ENCODE peak calls at places on chromosomes 6 and 20, in eight cellular contexts. M, T, J, S, H, R, A and K are unnamed samples.

GRCh38 chr6:40011844-40012243 is 77.6 kb upstream of the MOCS1 start:
- DNase-seq in M (no peak), T (no peak), J (no peak), S (no peak), H (no peak), R (no peak), A (no peak), K (no peak)

GRCh38 chr6:20542927-20543602 is 8.8 kb downstream of the CDKAL1 start:
- DNase-seq in M (peak; percentile 62), T (no peak), J (no peak), S (no peak), H (peak; percentile 43), R (no peak), A (peak; percentile 57), K (peak; percentile 88)

GRCh38 chr6:163850874-163851273 is 436.4 kb downstream of the QKI start:
- DNase-seq in M (no peak), T (no peak), J (no peak), S (no peak), H (no peak), R (no peak), A (no peak), K (no peak)

GRCh38 chr20:9985773-9986172 is 49.0 kb upstream of the ANKEF1 start:
- DNase-seq in M (no peak), T (no peak), J (no peak), S (no peak), H (no peak), R (no peak), A (no peak), K (peak; percentile 48)

GRCh38 chr20:17525132-17525531 is 6.0 kb downstream of the BFSP1 start:
- DNase-seq in M (no peak), T (no peak), J (no peak), S (no peak), H (no peak), R (no peak), A (no peak), K (no peak)

GRCh38 chr6:154292855-154293519 is 63.6 kb downstream of the IPCEF1 start:
- DNase-seq in M (no peak), T (no peak), J (no peak), S (no peak), H (peak; percentile 68), R (no peak), A (peak; percentile 60), K (peak; percentile 54)

GRCh38 chr20:5550738-5551529 is 199.3 kb upstream of the SHLD1 start:
- DNase-seq in M (no peak), T (no peak), J (no peak), S (no peak), H (no peak), R (no peak), A (no peak), K (no peak)

GRCh38 chr6:38715016-38715809 is at the start of gene DNAH8:
- DNase-seq in M (no peak), T (no peak), J (peak; percentile 82), S (no peak), H (no peak), R (no peak), A (no peak), K (no peak)

GRCh38 chr6:19297880-19298279 is 539.3 kb upstream of the ID4 start:
- DNase-seq in M (no peak), T (no peak), J (no peak), S (no peak), H (no peak), R (no peak), A (no peak), K (no peak)

GRCh38 chr6:146543940-146544661 is 468 bp downstream of the RAB32 start:
- DNase-seq in M (peak; percentile 13), T (peak; percentile 39), J (peak; percentile 88), S (peak; percentile 67), H (no peak), R (peak; percentile 83), A (no peak), K (peak; percentile 49)

GRCh38 chr20:35039146-35039545 is 53.5 kb downstream of the TRPC4AP start:
- DNase-seq in M (no peak), T (no peak), J (no peak), S (peak; percentile 71), H (no peak), R (no peak), A (no peak), K (no peak)

GRCh38 chr20:44414808-44415207 is 59.3 kb downstream of the HNF4A start:
- DNase-seq in M (no peak), T (no peak), J (no peak), S (no peak), H (no peak), R (no peak), A (no peak), K (no peak)

DNA sequence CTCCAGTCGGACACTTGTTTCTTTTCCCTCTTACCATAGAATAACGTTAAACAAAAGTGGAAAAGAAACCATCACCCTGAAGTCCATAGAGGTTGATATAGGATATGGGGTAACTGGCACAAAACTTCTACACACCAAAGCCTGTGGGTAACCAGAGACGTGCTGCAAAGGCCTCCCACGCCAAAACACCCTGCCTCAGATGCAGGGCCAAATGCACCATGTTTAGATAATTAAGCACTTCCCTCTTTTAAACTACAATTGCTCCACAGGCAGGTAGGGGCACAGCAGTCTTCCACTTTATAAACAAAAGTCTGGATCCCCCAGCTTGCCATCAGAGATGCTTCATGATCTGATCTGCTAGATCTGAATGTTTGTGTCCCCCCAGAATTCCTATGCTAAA is 10.4 kb downstream of the CLIC5 start:
- DNase-seq in M (no peak), T (no peak), J (no peak), S (no peak), H (no peak), R (no peak), A (no peak), K (no peak)
- TF ChIP-seq CTCF in M (no peak), T (no peak), J (no peak), S (no peak), H (no peak), R (no peak), A (no peak), K (no peak)

GRCh38 chr6:112189494-112189893 is 64.9 kb downstream of the LAMA4 start:
- DNase-seq in M (no peak), T (peak; percentile 74), J (no peak), S (no peak), H (no peak), R (no peak), A (no peak), K (peak; percentile 93)
- H3K4me3 ChIP-seq in M (no peak overlapping the region), T (no peak overlapping the region), J (no peak overlapping the region), S (no peak overlapping the region), H (no peak overlapping the region), R (no peak overlapping the region), A (no peak overlapping the region), K (no peak overlapping the region)

GRCh38 chr6:125546827-125547226 is 202.6 kb upstream of the HEY2 start:
- DNase-seq in M (no peak), T (no peak), J (no peak), S (no peak), H (no peak), R (peak; percentile 77), A (peak; percentile 2), K (peak; percentile 7)
- TF ChIP-seq CTCF in M (no peak), T (no peak), J (no peak), S (no peak), H (no peak), R (peak; percentile 23), A (no peak), K (no peak)

GRCh38 chr6:158813032-158813431 is 6.1 kb downstream of the EZR start:
- DNase-seq in M (no peak), T (peak; percentile 3), J (no peak), S (no peak), H (no peak), R (no peak), A (no peak), K (no peak)

GRCh38 chr6:158815379-158815724 is 3.8 kb downstream of the EZR start:
- DNase-seq in M (no peak), T (peak; percentile 10), J (no peak), S (no peak), H (no peak), R (no peak), A (no peak), K (no peak)

GRCh38 chr6:158810149-158811095 is 8.7 kb downstream of the EZR start:
- DNase-seq in M (no peak), T (no peak), J (no peak), S (no peak), H (no peak), R (no peak), A (no peak), K (no peak)

GRCh38 chr6:158815915-158816314 is 3.3 kb downstream of the EZR start:
- DNase-seq in M (no peak), T (no peak), J (no peak), S (no peak), H (no peak), R (no peak), A (no peak), K (no peak)

DNA sequence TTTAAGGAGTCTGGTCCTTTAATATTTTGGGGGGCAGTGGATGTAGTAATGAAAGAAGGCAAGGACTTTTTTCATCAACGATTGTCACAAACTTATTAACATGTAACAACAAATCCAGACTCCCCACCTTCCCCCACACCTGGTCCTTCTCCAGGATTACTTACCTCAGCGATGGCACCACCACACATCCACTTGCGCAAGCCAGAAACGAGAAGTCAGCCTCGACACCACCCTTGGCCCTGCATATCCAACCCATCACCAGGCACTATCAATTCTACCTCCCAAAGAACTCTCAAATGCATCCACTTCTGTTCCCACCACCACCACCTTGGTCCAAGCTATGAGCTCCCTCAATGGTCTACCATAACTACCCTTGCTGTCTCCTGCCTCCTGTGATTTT is 6.6 kb downstream of the EZR start:
- DNase-seq in M (no peak), T (peak; percentile 4), J (no peak), S (no peak), H (no peak), R (no peak), A (no peak), K (no peak)
- H3K4me3 ChIP-seq in M (peak overlapping the region; percentile 19), T (no peak overlapping the region), J (no peak overlapping the region), S (no peak overlapping the region), H (no peak overlapping the region), R (no peak overlapping the region), A (no peak overlapping the region), K (no peak overlapping the region)